ENCODE peak calls at places on chromosomes 7 and 10, in eight cellular contexts. One of them, this sample, is unnamed.

GRCh38 chr10:16009736-16010259 is 149.5 kb upstream of the MINDY3 start:
- DNase-seq in amniotic epithelial cell: no peak
- DNase-seq in left kidney: no peak
- DNase-seq in stimulated activated CD8-positive, alpha-beta memory T cell treated with anti-CD3 and anti-CD28 coated beads, Interleukin-4, amount 100 ng/mL, for 48 hours: no peak
- DNase-seq in ovary: no peak
- DNase-seq in lower lobe of right lung: no peak
- DNase-seq in bronchial epithelial cell: no peak
- DNase-seq in neural crest cell: no peak
- DNase-seq in this sample: no peak

GRCh38 chr10:5292196-5292735 is 72.5 kb upstream of the UCN3 start:
- DNase-seq in left kidney: no peak
- DNase-seq in neural crest cell: no peak
- DNase-seq in ovary: no peak
- DNase-seq in bronchial epithelial cell: peak
- DNase-seq in stimulated activated CD8-positive, alpha-beta memory T cell treated with anti-CD3 and anti-CD28 coated beads, Interleukin-4, amount 100 ng/mL, for 48 hours: no peak
- DNase-seq in amniotic epithelial cell: no peak
- DNase-seq in lower lobe of right lung: no peak
- DNase-seq in this sample: no peak

GRCh38 chr7:100532165-100533022 is 6.6 kb upstream of the AGFG2 start:
- DNase-seq in bronchial epithelial cell: no peak
- DNase-seq in lower lobe of right lung: no peak
- DNase-seq in left kidney: peak
- DNase-seq in ovary: no peak
- DNase-seq in amniotic epithelial cell: no peak
- DNase-seq in stimulated activated CD8-positive, alpha-beta memory T cell treated with anti-CD3 and anti-CD28 coated beads, Interleukin-4, amount 100 ng/mL, for 48 hours: no peak
- DNase-seq in neural crest cell: no peak
- DNase-seq in this sample: no peak

GRCh38 chr10:101229275-101230184 is at the start of gene LBX1:
- DNase-seq in ovary: no peak
- DNase-seq in left kidney: peak
- DNase-seq in amniotic epithelial cell: no peak
- DNase-seq in bronchial epithelial cell: no peak
- DNase-seq in lower lobe of right lung: no peak
- DNase-seq in stimulated activated CD8-positive, alpha-beta memory T cell treated with anti-CD3 and anti-CD28 coated beads, Interleukin-4, amount 100 ng/mL, for 48 hours: no peak
- DNase-seq in neural crest cell: no peak
- DNase-seq in this sample: no peak

GRCh38 chr10:132114953-132115520 is 49.3 kb downstream of the JAKMIP3 start:
- DNase-seq in amniotic epithelial cell: no peak
- DNase-seq in stimulated activated CD8-positive, alpha-beta memory T cell treated with anti-CD3 and anti-CD28 coated beads, Interleukin-4, amount 100 ng/mL, for 48 hours: no peak
- DNase-seq in neural crest cell: no peak
- DNase-seq in bronchial epithelial cell: no peak
- DNase-seq in ovary: no peak
- DNase-seq in left kidney: no peak
- DNase-seq in lower lobe of right lung: peak
- DNase-seq in this sample: no peak

GRCh38 chr7:100452513-100452912 is 11.5 kb downstream of the SPACDR start:
- DNase-seq in bronchial epithelial cell: no peak
- DNase-seq in stimulated activated CD8-positive, alpha-beta memory T cell treated with anti-CD3 and anti-CD28 coated beads, Interleukin-4, amount 100 ng/mL, for 48 hours: no peak
- DNase-seq in amniotic epithelial cell: no peak
- DNase-seq in ovary: no peak
- DNase-seq in left kidney: no peak
- DNase-seq in lower lobe of right lung: no peak
- DNase-seq in neural crest cell: no peak
- DNase-seq in this sample: no peak

GRCh38 chr10:4708123-4708759 is 117.8 kb upstream of the AKR1E2 start:
- DNase-seq in bronchial epithelial cell: no peak
- DNase-seq in amniotic epithelial cell: no peak
- DNase-seq in neural crest cell: no peak
- DNase-seq in ovary: no peak
- DNase-seq in lower lobe of right lung: no peak
- DNase-seq in stimulated activated CD8-positive, alpha-beta memory T cell treated with anti-CD3 and anti-CD28 coated beads, Interleukin-4, amount 100 ng/mL, for 48 hours: peak
- DNase-seq in left kidney: no peak
- DNase-seq in this sample: no peak

GRCh38 chr10:88312855-88313254 is 270.3 kb downstream of the RNLS start:
- DNase-seq in lower lobe of right lung: no peak
- DNase-seq in bronchial epithelial cell: no peak
- DNase-seq in neural crest cell: no peak
- DNase-seq in amniotic epithelial cell: no peak
- DNase-seq in ovary: no peak
- DNase-seq in stimulated activated CD8-positive, alpha-beta memory T cell treated with anti-CD3 and anti-CD28 coated beads, Interleukin-4, amount 100 ng/mL, for 48 hours: no peak
- DNase-seq in left kidney: no peak
- DNase-seq in this sample: no peak

GRCh38 chr10:72095195-72095594 is 6.8 kb upstream of the SPOCK2 start:
- DNase-seq in stimulated activated CD8-positive, alpha-beta memory T cell treated with anti-CD3 and anti-CD28 coated beads, Interleukin-4, amount 100 ng/mL, for 48 hours: no peak
- DNase-seq in ovary: no peak
- DNase-seq in lower lobe of right lung: no peak
- DNase-seq in left kidney: no peak
- DNase-seq in amniotic epithelial cell: no peak
- DNase-seq in bronchial epithelial cell: no peak
- DNase-seq in neural crest cell: no peak
- DNase-seq in this sample: no peak

GRCh38 chr10:391849-392704 is 256.8 kb downstream of the ZMYND11 start:
- DNase-seq in left kidney: no peak
- DNase-seq in amniotic epithelial cell: no peak
- DNase-seq in lower lobe of right lung: no peak
- DNase-seq in stimulated activated CD8-positive, alpha-beta memory T cell treated with anti-CD3 and anti-CD28 coated beads, Interleukin-4, amount 100 ng/mL, for 48 hours: no peak
- DNase-seq in ovary: no peak
- DNase-seq in bronchial epithelial cell: no peak
- DNase-seq in neural crest cell: no peak
- DNase-seq in this sample: no peak

GRCh38 chr10:96610817-96611216 is 24.0 kb upstream of the TM9SF3 start:
- DNase-seq in left kidney: no peak
- DNase-seq in neural crest cell: no peak
- DNase-seq in ovary: no peak
- DNase-seq in amniotic epithelial cell: no peak
- DNase-seq in stimulated activated CD8-positive, alpha-beta memory T cell treated with anti-CD3 and anti-CD28 coated beads, Interleukin-4, amount 100 ng/mL, for 48 hours: no peak
- DNase-seq in lower lobe of right lung: no peak
- DNase-seq in bronchial epithelial cell: no peak
- DNase-seq in this sample: no peak

GRCh38 chr10:129025774-129026173 is 441.3 kb upstream of the MGMT start:
- DNase-seq in ovary: no peak
- DNase-seq in bronchial epithelial cell: no peak
- DNase-seq in neural crest cell: no peak
- DNase-seq in stimulated activated CD8-positive, alpha-beta memory T cell treated with anti-CD3 and anti-CD28 coated beads, Interleukin-4, amount 100 ng/mL, for 48 hours: no peak
- DNase-seq in amniotic epithelial cell: no peak
- DNase-seq in left kidney: no peak
- DNase-seq in lower lobe of right lung: no peak
- DNase-seq in this sample: no peak

GRCh38 chr10:53209941-53210611 is 437.5 kb upstream of the MBL2 start:
- DNase-seq in amniotic epithelial cell: no peak
- DNase-seq in lower lobe of right lung: no peak
- DNase-seq in left kidney: peak
- DNase-seq in bronchial epithelial cell: peak
- DNase-seq in neural crest cell: no peak
- DNase-seq in stimulated activated CD8-positive, alpha-beta memory T cell treated with anti-CD3 and anti-CD28 coated beads, Interleukin-4, amount 100 ng/mL, for 48 hours: no peak
- DNase-seq in ovary: no peak
- DNase-seq in this sample: no peak

GRCh38 chr10:69576334-69577011 is 3.3 kb upstream of the NEUROG3 start:
- DNase-seq in ovary: no peak
- DNase-seq in stimulated activated CD8-positive, alpha-beta memory T cell treated with anti-CD3 and anti-CD28 coated beads, Interleukin-4, amount 100 ng/mL, for 48 hours: no peak
- DNase-seq in lower lobe of right lung: no peak
- DNase-seq in bronchial epithelial cell: no peak
- DNase-seq in amniotic epithelial cell: peak
- DNase-seq in neural crest cell: no peak
- DNase-seq in left kidney: no peak
- DNase-seq in this sample: no peak

GRCh38 chr7:78081888-78082287 is 283.3 kb downstream of the PHTF2 start:
- DNase-seq in lower lobe of right lung: no peak
- DNase-seq in stimulated activated CD8-positive, alpha-beta memory T cell treated with anti-CD3 and anti-CD28 coated beads, Interleukin-4, amount 100 ng/mL, for 48 hours: no peak
- DNase-seq in bronchial epithelial cell: no peak
- DNase-seq in ovary: no peak
- DNase-seq in neural crest cell: no peak
- DNase-seq in left kidney: no peak
- DNase-seq in amniotic epithelial cell: no peak
- DNase-seq in this sample: no peak

This sample was measured in NCI-H226.